ENCODE peak calls at places on chromosomes 12 and 14, in seven cellular contexts. N is naive B cell, A is RWPE1, Q is aorta, W is lower lobe of right lung, P is foreskin melanocyte, E is progenitor cell of endocrine pancreas. M is an unnamed sample.

GRCh38 chr14:102200690-102201368 is 61.1 kb downstream of the WDR20 start:
- DNase-seq in N (no peak), A (no peak), Q (no peak), W (no peak), P (no peak), E (no peak), M (no peak)

GRCh38 chr14:58861546-58861945 is 223.8 kb downstream of the DACT1 start:
- DNase-seq in N (no peak), A (no peak), Q (no peak), W (no peak), P (no peak), E (no peak), M (no peak)

GRCh38 chr12:57224973-57225679 is 4.4 kb upstream of the SHMT2 start:
- DNase-seq in N (peak; percentile 73), A (no peak), Q (peak; percentile 69), W (peak; percentile 80), P (peak; percentile 38), E (no peak), M (no peak)

GRCh38 chr12:64912501-64912900 is 88.1 kb downstream of the TBC1D30 start:
- DNase-seq in N (no peak), A (no peak), Q (no peak), W (no peak), P (no peak), E (no peak), M (no peak)

GRCh38 chr12:111011999-111012600 is 91.7 kb upstream of the MYL2 start:
- DNase-seq in N (no peak), A (no peak), Q (no peak), W (no peak), P (no peak), E (no peak), M (no peak)

GRCh38 chr14:103731916-103732867 is 16.6 kb downstream of the ZFYVE21 start:
- DNase-seq in N (no peak), A (no peak), Q (no peak), W (peak; percentile 42), P (no peak), E (no peak), M (no peak)

GRCh38 chr12:100443434-100443833 is 30.2 kb upstream of the NR1H4 start:
- DNase-seq in N (no peak), A (no peak), Q (no peak), W (no peak), P (no peak), E (no peak), M (no peak)

GRCh38 chr12:130429656-130430505 is 92.2 kb downstream of the PIWIL1 start:
- DNase-seq in N (no peak), A (no peak), Q (peak; percentile 40), W (no peak), P (no peak), E (no peak), M (no peak)

GRCh38 chr12:94372379-94372930 is 87.2 kb downstream of the CEP83 start:
- DNase-seq in N (no peak), A (no peak), Q (no peak), W (no peak), P (no peak), E (no peak), M (no peak)

GRCh38 chr12:24909667-24910066 is 39.2 kb downstream of the BCAT1 start:
- DNase-seq in N (no peak), A (no peak), Q (peak; percentile 88), W (peak; percentile 70), P (peak; percentile 51), E (no peak), M (no peak)

GRCh38 chr12:26787125-26787495 is 45.9 kb downstream of the ITPR2 start:
- DNase-seq in N (no peak), A (peak; percentile 32), Q (no peak), W (no peak), P (no peak), E (no peak), M (no peak)

GRCh38 chr12:7869137-7869536 is 3.6 kb downstream of the SLC2A14 start:
- DNase-seq in N (no peak), A (no peak), Q (no peak), W (no peak), P (no peak), E (no peak), M (no peak)

GRCh38 chr12:98371419-98371818 is 144.0 kb upstream of the TMPO start:
- DNase-seq in N (no peak), A (no peak), Q (no peak), W (no peak), P (no peak), E (no peak), M (no peak)

GRCh38 chr14:105064721-105065143 is 498 bp downstream of the GPR132 start:
- DNase-seq in N (no peak), A (no peak), Q (peak; percentile 75), W (no peak), P (no peak), E (no peak), M (no peak)

GRCh38 chr14:99129211-99129696 is 142.7 kb downstream of the BCL11B start:
- DNase-seq in N (no peak), A (no peak), Q (peak; percentile 34), W (no peak), P (no peak), E (no peak), M (no peak)

GRCh38 chr14:74552623-74553022 is 59.1 kb downstream of the ISCA2 start:
- DNase-seq in N (no peak), A (no peak), Q (peak; percentile 95), W (peak; percentile 71), P (no peak), E (no peak), M (no peak)

GRCh38 chr14:55316528-55316927 is 45.3 kb downstream of the FBXO34 start:
- DNase-seq in N (no peak), A (no peak), Q (no peak), W (no peak), P (no peak), E (no peak), M (no peak)

GRCh38 chr14:73521229-73521628 is 15.7 kb upstream of the ACOT1 start:
- DNase-seq in N (no peak), A (no peak), Q (no peak), W (no peak), P (no peak), E (no peak), M (no peak)

GRCh38 chr12:59041241-59042121 is 121.2 kb upstream of the LRIG3 start:
- DNase-seq in N (no peak), A (peak; percentile 82), Q (no peak), W (no peak), P (peak; percentile 36), E (no peak), M (no peak)

GRCh38 chr14:64753999-64754398 is 49.8 kb downstream of the PLEKHG3 start:
- DNase-seq in N (no peak), A (no peak), Q (no peak), W (no peak), P (no peak), E (no peak), M (no peak)

GRCh38 chr14:63564318-63564717 is 21.1 kb upstream of the PPP2R5E start:
- DNase-seq in N (no peak), A (no peak), Q (peak; percentile 49), W (peak; percentile 60), P (no peak), E (no peak), M (no peak)

GRCh38 chr14:104221636-104222375 is 83.4 kb downstream of the KIF26A start:
- DNase-seq in N (no peak), A (no peak), Q (no peak), W (peak; percentile 42), P (no peak), E (no peak), M (no peak)

GRCh38 chr12:31222620-31223222 is 103.2 kb downstream of the SINHCAF start:
- DNase-seq in N (no peak), A (no peak), Q (no peak), W (peak; percentile 34), P (no peak), E (no peak), M (no peak)

GRCh38 chr12:54591001-54591591 is 2.6 kb upstream of the PPP1R1A start:
- DNase-seq in N (no peak), A (no peak), Q (no peak), W (no peak), P (no peak), E (no peak), M (no peak)

M was measured in NCI-H2081.